ENCODE peak calls at places on chromosome 7, in seven cellular contexts. I is brain microvascular endothelial cell, N is cardiac muscle cell, H is gastrocnemius medialis, P is MM.1S, O is body of pancreas, V is colonic mucosa. T is an unnamed sample.

GRCh38 chr7:101990811-101991418 is 173.5 kb downstream of the CUX1 start:
- DNase-seq in I (no peak), N (no peak), H (no peak), P (peak), O (no peak), V (no peak), T (no peak)

GRCh38 chr7:5582532-5582935 is 158.9 kb upstream of the TNRC18 start:
- DNase-seq in I (no peak), N (no peak), H (no peak), P (no peak), O (no peak), V (no peak), T (no peak)

GRCh38 chr7:150383710-150384397 is 4.7 kb downstream of the ZNF775 start:
- DNase-seq in I (no peak), N (no peak), H (no peak), P (peak), O (peak), V (peak), T (no peak)

GRCh38 chr7:135098391-135098790 is 49.5 kb upstream of the TMEM140 start:
- DNase-seq in I (peak), N (peak), H (no peak), P (no peak), O (no peak), V (no peak), T (no peak)

GRCh38 chr7:116443646-116444045 is 55.9 kb upstream of the CAV2 start:
- DNase-seq in I (no peak), N (no peak), H (no peak), P (no peak), O (no peak), V (no peak), T (no peak)

GRCh38 chr7:139749545-139749944 is 28.3 kb downstream of the HIPK2 start:
- DNase-seq in I (no peak), N (no peak), H (peak), P (no peak), O (no peak), V (no peak), T (no peak)

GRCh38 chr7:1707756-1708611 is 37.9 kb downstream of the ELFN1 start:
- DNase-seq in I (no peak), N (no peak), H (no peak), P (no peak), O (no peak), V (no peak), T (peak)

GRCh38 chr7:151178236-151178635 is 8.8 kb downstream of the ASB10 start:
- DNase-seq in I (no peak), N (no peak), H (peak), P (no peak), O (no peak), V (no peak), T (no peak)

GRCh38 chr7:26085771-26086170 is 66.2 kb upstream of the NFE2L3 start:
- DNase-seq in I (no peak), N (no peak), H (no peak), P (no peak), O (no peak), V (no peak), T (no peak)

GRCh38 chr7:8109196-8110022 is 140.8 kb downstream of the GLCCI1 start:
- DNase-seq in I (peak), N (peak), H (no peak), P (no peak), O (no peak), V (no peak), T (no peak)

GRCh38 chr7:42617781-42618457 is 294.0 kb downstream of the C7orf25 start:
- DNase-seq in I (no peak), N (peak), H (no peak), P (no peak), O (no peak), V (no peak), T (no peak)
- TF ChIP-seq CTCF in I (peak), N (no peak), H (no peak), P (no peak), O (no peak), V (no peak), T (no peak)

GRCh38 chr7:170551-171363 is 21.6 kb upstream of the FAM20C start:
- DNase-seq in I (no peak), N (no peak), H (no peak), P (no peak), O (no peak), V (peak), T (no peak)

GRCh38 chr7:169854-170172 is 22.6 kb upstream of the FAM20C start:
- DNase-seq in I (no peak), N (no peak), H (no peak), P (no peak), O (no peak), V (peak), T (no peak)

GRCh38 chr7:171364-171904 is 20.9 kb upstream of the FAM20C start:
- DNase-seq in I (no peak), N (no peak), H (no peak), P (no peak), O (no peak), V (peak), T (no peak)

GRCh38 chr7:173120-173918 is 19.1 kb upstream of the FAM20C start:
- DNase-seq in I (no peak), N (no peak), H (no peak), P (no peak), O (no peak), V (peak), T (no peak)

DNA sequence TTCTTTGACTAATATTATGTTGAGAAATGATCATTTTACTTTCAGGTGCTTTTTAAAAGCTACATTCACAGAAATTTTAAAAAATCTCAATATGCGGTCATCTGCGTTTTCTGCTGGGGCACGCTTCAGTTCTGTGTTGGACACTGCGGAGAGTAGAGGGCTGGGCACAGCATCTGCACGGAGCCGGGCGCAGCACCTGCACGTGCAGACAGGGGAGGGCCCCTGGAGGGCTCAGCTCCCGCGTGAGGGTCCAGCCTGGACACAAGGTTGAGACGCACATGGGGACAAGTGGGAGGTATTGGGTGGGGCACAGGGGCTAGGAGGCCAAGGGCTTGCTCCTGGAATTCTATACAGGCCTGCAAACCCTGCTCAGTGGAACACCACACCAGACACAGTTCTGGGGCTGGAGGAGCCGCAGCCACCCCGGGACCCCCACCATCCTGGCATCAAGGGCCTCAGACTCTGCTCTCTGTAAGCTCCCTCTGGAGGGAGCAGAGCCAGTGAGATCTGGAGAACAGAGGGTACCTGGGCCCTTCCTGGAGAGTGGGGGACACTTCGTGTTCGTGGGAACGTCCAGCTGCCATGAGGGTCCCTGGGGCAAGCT is 20.4 kb upstream of the FAM20C start:
- DNase-seq in I (no peak), N (no peak), H (no peak), P (no peak), O (no peak), V (peak), T (no peak)
- H3K4me3 ChIP-seq in I (no peak), N (no peak), H (no peak), P (no peak), O (no peak), V (no peak), T (no peak)

DNA sequence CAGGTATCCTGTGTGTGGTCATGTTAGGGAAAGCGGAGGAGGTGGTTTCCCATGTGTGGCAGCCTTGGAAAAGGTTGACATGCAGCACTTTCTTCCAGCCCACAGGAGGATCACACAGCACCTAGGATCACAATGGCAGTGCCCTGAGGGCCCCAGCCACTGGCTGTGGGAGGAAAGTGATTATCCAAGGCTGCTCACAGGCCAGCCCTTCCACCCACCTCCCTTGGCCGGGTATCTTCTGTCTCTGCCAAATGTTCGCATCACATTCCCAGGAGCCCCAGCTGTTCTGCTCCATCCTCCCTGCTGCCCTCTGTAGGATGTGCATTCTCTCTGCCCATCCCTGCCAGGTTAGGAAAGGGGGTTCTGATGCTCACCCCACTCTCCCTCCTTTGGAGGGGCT is 2.5 kb upstream of the MLXIPL start:
- DNase-seq in I (no peak), N (peak), H (no peak), P (no peak), O (no peak), V (no peak), T (no peak)
- TF ChIP-seq CTCF in I (peak), N (peak), H (no peak), P (no peak), O (no peak), V (no peak), T (no peak)

GRCh38 chr7:137916980-137917645 is 70.3 kb upstream of the DGKI start:
- DNase-seq in I (no peak), N (no peak), H (no peak), P (no peak), O (no peak), V (no peak), T (no peak)
- H3K4me3 ChIP-seq in I (no peak), N (no peak), H (no peak), P (no peak), O (no peak), V (no peak), T (no peak)

DNA sequence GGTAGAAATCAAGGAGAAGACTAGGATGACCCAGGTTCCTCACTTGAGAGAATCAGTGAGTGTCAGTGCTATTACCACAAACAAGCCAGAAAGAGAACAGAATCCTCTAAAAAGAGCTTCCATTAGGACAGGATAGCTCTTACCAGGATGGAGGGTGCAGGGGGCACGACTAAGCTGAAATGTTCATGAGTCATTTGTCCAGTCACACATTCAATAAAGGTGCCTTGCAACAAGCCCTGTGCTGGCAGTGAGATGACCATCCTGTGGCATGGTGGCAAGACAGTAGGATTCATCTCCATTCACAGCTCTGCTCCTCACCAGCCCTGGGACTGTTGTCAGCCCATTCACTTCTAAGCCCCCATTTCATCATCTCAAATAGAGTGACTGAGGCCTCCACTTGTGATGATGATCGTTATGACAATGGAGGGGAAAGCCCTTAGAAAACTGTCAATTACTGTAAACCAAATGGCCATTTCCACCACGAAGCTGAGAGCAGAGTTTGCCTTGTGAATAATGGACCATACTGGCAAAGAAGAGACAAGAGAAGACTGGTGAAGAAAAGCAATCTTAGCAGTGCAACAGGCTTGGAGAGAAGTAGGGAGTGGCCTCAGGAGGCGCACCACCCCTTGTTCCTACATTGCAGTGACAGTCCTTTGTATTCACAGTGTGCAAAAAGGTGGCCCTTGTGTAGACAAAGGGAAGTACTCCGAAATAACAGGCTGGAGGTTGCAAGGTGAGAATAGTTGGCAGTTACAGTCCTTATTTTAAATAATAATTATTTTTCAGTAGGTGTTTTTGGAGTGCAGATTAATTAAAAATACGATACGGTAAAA is 9.0 kb upstream of the WIPF3 start:
- DNase-seq in I (no peak), N (no peak), H (no peak), P (no peak), O (no peak), V (peak), T (no peak)
- TF ChIP-seq CTCF in I (no peak), N (no peak), H (no peak), P (no peak), O (no peak), V (no peak), T (no peak)

T was measured in suprapubic skin.